ENCODE peak calls at places on chromosomes 11 and 22, in nine cellular contexts. One of them, this sample, is unnamed.

GRCh38 chr11:67416416-67417335 is 1.2 kb downstream of the CARNS1 start:
- DNase-seq in A549: peak
- DNase-seq in GM12878: no peak
- DNase-seq in choroid plexus epithelial cell: peak
- DNase-seq in AG09309: no peak
- DNase-seq in type B pancreatic cell: no peak
- DNase-seq in epithelial cell of proximal tubule: no peak
- DNase-seq in lower leg skin: no peak
- DNase-seq in transverse colon: no peak
- DNase-seq in this sample: no peak

GRCh38 chr22:47718337-47718736 is 955.9 kb downstream of the TBC1D22A start:
- DNase-seq in type B pancreatic cell: no peak
- DNase-seq in A549: no peak
- DNase-seq in GM12878: no peak
- DNase-seq in choroid plexus epithelial cell: no peak
- DNase-seq in AG09309: no peak
- DNase-seq in transverse colon: no peak
- DNase-seq in lower leg skin: no peak
- DNase-seq in epithelial cell of proximal tubule: no peak
- DNase-seq in this sample: no peak

GRCh38 chr11:3090096-3090901 is 33.1 kb upstream of the CARS1 start:
- DNase-seq in GM12878: no peak
- DNase-seq in epithelial cell of proximal tubule: no peak
- DNase-seq in AG09309: no peak
- DNase-seq in type B pancreatic cell: no peak
- DNase-seq in A549: no peak
- DNase-seq in lower leg skin: peak
- DNase-seq in transverse colon: no peak
- DNase-seq in choroid plexus epithelial cell: no peak
- DNase-seq in this sample: no peak

GRCh38 chr11:65430406-65431217 is 8.0 kb downstream of the NEAT1 start:
- DNase-seq in type B pancreatic cell: no peak
- DNase-seq in transverse colon: peak
- DNase-seq in AG09309: peak
- DNase-seq in choroid plexus epithelial cell: peak
- DNase-seq in GM12878: no peak
- DNase-seq in lower leg skin: peak
- DNase-seq in epithelial cell of proximal tubule: no peak
- DNase-seq in A549: peak
- DNase-seq in this sample: no peak

GRCh38 chr11:8059571-8060011 is 21.4 kb upstream of the TUB start:
- DNase-seq in transverse colon: no peak
- DNase-seq in GM12878: no peak
- DNase-seq in choroid plexus epithelial cell: no peak
- DNase-seq in epithelial cell of proximal tubule: no peak
- DNase-seq in type B pancreatic cell: no peak
- DNase-seq in A549: no peak
- DNase-seq in AG09309: no peak
- DNase-seq in lower leg skin: peak
- DNase-seq in this sample: no peak

GRCh38 chr11:78080818-78081495 is 1.3 kb upstream of the NDUFC2 start:
- DNase-seq in epithelial cell of proximal tubule: no peak
- DNase-seq in choroid plexus epithelial cell: peak
- DNase-seq in lower leg skin: no peak
- DNase-seq in type B pancreatic cell: no peak
- DNase-seq in A549: no peak
- DNase-seq in GM12878: no peak
- DNase-seq in transverse colon: no peak
- DNase-seq in AG09309: peak
- DNase-seq in this sample: no peak

GRCh38 chr22:45877651-45878050 is 99.3 kb downstream of the WNT7B start:
- DNase-seq in type B pancreatic cell: peak
- DNase-seq in GM12878: no peak
- DNase-seq in lower leg skin: peak
- DNase-seq in AG09309: no peak
- DNase-seq in transverse colon: no peak
- DNase-seq in epithelial cell of proximal tubule: no peak
- DNase-seq in A549: no peak
- DNase-seq in choroid plexus epithelial cell: no peak
- DNase-seq in this sample: no peak

GRCh38 chr11:72996959-72997358 is 145.2 kb downstream of the FCHSD2 start:
- DNase-seq in choroid plexus epithelial cell: no peak
- DNase-seq in AG09309: no peak
- DNase-seq in lower leg skin: no peak
- DNase-seq in A549: no peak
- DNase-seq in GM12878: no peak
- DNase-seq in epithelial cell of proximal tubule: no peak
- DNase-seq in transverse colon: no peak
- DNase-seq in type B pancreatic cell: no peak
- DNase-seq in this sample: no peak

GRCh38 chr11:129270471-129270870 is 78.3 kb upstream of the ARHGAP32 start:
- DNase-seq in AG09309: no peak
- DNase-seq in lower leg skin: no peak
- DNase-seq in epithelial cell of proximal tubule: no peak
- DNase-seq in type B pancreatic cell: no peak
- DNase-seq in A549: no peak
- DNase-seq in transverse colon: no peak
- DNase-seq in GM12878: no peak
- DNase-seq in choroid plexus epithelial cell: no peak
- DNase-seq in this sample: no peak

GRCh38 chr22:20111045-20111688 is 4.7 kb upstream of the RANBP1 start:
- DNase-seq in epithelial cell of proximal tubule: no peak
- DNase-seq in AG09309: no peak
- DNase-seq in choroid plexus epithelial cell: peak
- DNase-seq in A549: peak
- DNase-seq in transverse colon: no peak
- DNase-seq in GM12878: no peak
- DNase-seq in type B pancreatic cell: no peak
- DNase-seq in lower leg skin: no peak
- DNase-seq in this sample: no peak

GRCh38 chr11:122180435-122180834 is 64.4 kb upstream of the BLID start:
- DNase-seq in epithelial cell of proximal tubule: no peak
- DNase-seq in transverse colon: no peak
- DNase-seq in choroid plexus epithelial cell: peak
- DNase-seq in A549: peak
- DNase-seq in lower leg skin: no peak
- DNase-seq in AG09309: peak
- DNase-seq in GM12878: no peak
- DNase-seq in type B pancreatic cell: no peak
- DNase-seq in this sample: no peak

GRCh38 chr11:11425806-11426205 is 72.8 kb upstream of the CSNK2A3 start:
- DNase-seq in A549: no peak
- DNase-seq in type B pancreatic cell: no peak
- DNase-seq in epithelial cell of proximal tubule: no peak
- DNase-seq in choroid plexus epithelial cell: no peak
- DNase-seq in GM12878: no peak
- DNase-seq in AG09309: no peak
- DNase-seq in lower leg skin: no peak
- DNase-seq in transverse colon: no peak
- DNase-seq in this sample: no peak

GRCh38 chr11:20127671-20128527 is 32.4 kb downstream of the DBX1 start:
- DNase-seq in GM12878: no peak
- DNase-seq in epithelial cell of proximal tubule: no peak
- DNase-seq in A549: peak
- DNase-seq in AG09309: no peak
- DNase-seq in lower leg skin: peak
- DNase-seq in transverse colon: peak
- DNase-seq in type B pancreatic cell: peak
- DNase-seq in choroid plexus epithelial cell: peak
- DNase-seq in this sample: peak

GRCh38 chr11:65478411-65479183 is 20.2 kb upstream of the MALAT1 start:
- DNase-seq in GM12878: no peak
- DNase-seq in A549: no peak
- DNase-seq in transverse colon: peak
- DNase-seq in epithelial cell of proximal tubule: no peak
- DNase-seq in AG09309: no peak
- DNase-seq in type B pancreatic cell: no peak
- DNase-seq in choroid plexus epithelial cell: peak
- DNase-seq in lower leg skin: peak
- DNase-seq in this sample: no peak

GRCh38 chr22:19998232-19998951 is 18.2 kb downstream of the ARVCF start:
- DNase-seq in epithelial cell of proximal tubule: no peak
- DNase-seq in transverse colon: no peak
- DNase-seq in GM12878: no peak
- DNase-seq in type B pancreatic cell: no peak
- DNase-seq in A549: no peak
- DNase-seq in AG09309: no peak
- DNase-seq in choroid plexus epithelial cell: peak
- DNase-seq in lower leg skin: no peak
- DNase-seq in this sample: no peak

GRCh38 chr11:134951305-134951700 is 539.3 kb upstream of the B3GAT1 start:
- DNase-seq in transverse colon: no peak
- DNase-seq in type B pancreatic cell: no peak
- DNase-seq in AG09309: peak
- DNase-seq in lower leg skin: peak
- DNase-seq in choroid plexus epithelial cell: peak
- DNase-seq in epithelial cell of proximal tubule: no peak
- DNase-seq in GM12878: no peak
- DNase-seq in A549: no peak
- DNase-seq in this sample: no peak

GRCh38 chr11:12165237-12165875 is 55.0 kb downstream of the MICAL2 start:
- DNase-seq in AG09309: no peak
- DNase-seq in epithelial cell of proximal tubule: no peak
- DNase-seq in A549: no peak
- DNase-seq in lower leg skin: peak
- DNase-seq in type B pancreatic cell: no peak
- DNase-seq in transverse colon: no peak
- DNase-seq in GM12878: no peak
- DNase-seq in choroid plexus epithelial cell: no peak
- DNase-seq in this sample: no peak

GRCh38 chr11:111422494-111423249 is 43.6 kb upstream of the POU2AF1 start:
- DNase-seq in type B pancreatic cell: no peak
- DNase-seq in lower leg skin: peak
- DNase-seq in GM12878: no peak
- DNase-seq in transverse colon: peak
- DNase-seq in epithelial cell of proximal tubule: no peak
- DNase-seq in A549: peak
- DNase-seq in AG09309: no peak
- DNase-seq in choroid plexus epithelial cell: peak
- DNase-seq in this sample: no peak
- TF ChIP-seq CTCF in type B pancreatic cell: peak
- TF ChIP-seq CTCF in lower leg skin: peak
- TF ChIP-seq CTCF in GM12878: peak
- TF ChIP-seq CTCF in transverse colon: peak
- TF ChIP-seq CTCF in epithelial cell of proximal tubule: peak
- TF ChIP-seq CTCF in A549: peak
- TF ChIP-seq CTCF in AG09309: peak
- TF ChIP-seq CTCF in choroid plexus epithelial cell: peak
- TF ChIP-seq CTCF in this sample: peak

GRCh38 chr22:22855617-22856308 is 31.9 kb upstream of the IGLL5 start:
- DNase-seq in choroid plexus epithelial cell: peak
- DNase-seq in transverse colon: peak
- DNase-seq in AG09309: no peak
- DNase-seq in type B pancreatic cell: no peak
- DNase-seq in A549: no peak
- DNase-seq in GM12878: no peak
- DNase-seq in epithelial cell of proximal tubule: no peak
- DNase-seq in lower leg skin: no peak
- DNase-seq in this sample: no peak
- TF ChIP-seq CTCF in choroid plexus epithelial cell: peak
- TF ChIP-seq CTCF in transverse colon: peak
- TF ChIP-seq CTCF in AG09309: peak
- TF ChIP-seq CTCF in type B pancreatic cell: peak
- TF ChIP-seq CTCF in A549: peak
- TF ChIP-seq CTCF in GM12878: peak
- TF ChIP-seq CTCF in epithelial cell of proximal tubule: peak
- TF ChIP-seq CTCF in lower leg skin: no peak
- TF ChIP-seq CTCF in this sample: no peak

DNA sequence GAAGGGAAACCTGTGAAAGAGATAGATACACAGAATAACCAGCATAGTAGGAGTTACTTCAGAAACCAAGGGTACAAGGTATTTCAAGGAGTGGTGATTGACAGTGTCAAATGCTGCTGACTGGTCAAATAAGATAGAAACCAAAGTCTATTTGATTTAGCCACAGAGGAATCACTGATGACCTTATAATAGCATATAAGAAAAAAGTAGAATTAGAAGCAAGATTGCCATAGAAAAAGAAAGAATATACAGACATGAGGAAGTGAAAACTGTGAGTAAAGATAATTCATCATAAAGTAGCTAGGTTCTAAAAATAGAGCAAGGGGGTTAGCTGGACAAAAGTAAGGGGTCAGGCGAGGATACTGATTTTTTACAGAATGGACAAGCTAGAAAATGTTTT is 14.2 kb downstream of the ZBTB44 start:
- DNase-seq in type B pancreatic cell: no peak
- DNase-seq in AG09309: no peak
- DNase-seq in lower leg skin: no peak
- DNase-seq in GM12878: no peak
- DNase-seq in epithelial cell of proximal tubule: no peak
- DNase-seq in A549: no peak
- DNase-seq in choroid plexus epithelial cell: no peak
- DNase-seq in transverse colon: no peak
- DNase-seq in this sample: no peak
- TF ChIP-seq CTCF in type B pancreatic cell: no peak
- TF ChIP-seq CTCF in AG09309: no peak
- TF ChIP-seq CTCF in lower leg skin: no peak
- TF ChIP-seq CTCF in GM12878: no peak
- TF ChIP-seq CTCF in epithelial cell of proximal tubule: no peak
- TF ChIP-seq CTCF in A549: no peak
- TF ChIP-seq CTCF in choroid plexus epithelial cell: no peak
- TF ChIP-seq CTCF in transverse colon: no peak
- TF ChIP-seq CTCF in this sample: no peak

GRCh38 chr11:9760180-9760550 is 96.3 kb downstream of the SWAP70 start:
- DNase-seq in lower leg skin: peak
- DNase-seq in AG09309: peak
- DNase-seq in type B pancreatic cell: no peak
- DNase-seq in choroid plexus epithelial cell: peak
- DNase-seq in epithelial cell of proximal tubule: peak
- DNase-seq in GM12878: no peak
- DNase-seq in A549: no peak
- DNase-seq in transverse colon: peak
- DNase-seq in this sample: no peak

GRCh38 chr11:9757809-9758675 is 94.2 kb downstream of the SWAP70 start:
- DNase-seq in epithelial cell of proximal tubule: no peak
- DNase-seq in lower leg skin: peak
- DNase-seq in choroid plexus epithelial cell: peak
- DNase-seq in transverse colon: peak
- DNase-seq in type B pancreatic cell: peak
- DNase-seq in A549: peak
- DNase-seq in AG09309: no peak
- DNase-seq in GM12878: no peak
- DNase-seq in this sample: peak

GRCh38 chr11:9759519-9760179 is 95.8 kb downstream of the SWAP70 start:
- DNase-seq in type B pancreatic cell: no peak
- DNase-seq in A549: peak
- DNase-seq in lower leg skin: peak
- DNase-seq in epithelial cell of proximal tubule: peak
- DNase-seq in choroid plexus epithelial cell: peak
- DNase-seq in transverse colon: peak
- DNase-seq in AG09309: peak
- DNase-seq in GM12878: peak
- DNase-seq in this sample: no peak

GRCh38 chr11:9756878-9757277 is 93.0 kb downstream of the SWAP70 start:
- DNase-seq in transverse colon: no peak
- DNase-seq in A549: no peak
- DNase-seq in lower leg skin: no peak
- DNase-seq in GM12878: no peak
- DNase-seq in epithelial cell of proximal tubule: no peak
- DNase-seq in choroid plexus epithelial cell: no peak
- DNase-seq in type B pancreatic cell: no peak
- DNase-seq in AG09309: no peak
- DNase-seq in this sample: no peak

GRCh38 chr11:9758676-9759518 is 95.0 kb downstream of the SWAP70 start:
- DNase-seq in choroid plexus epithelial cell: peak
- DNase-seq in GM12878: no peak
- DNase-seq in epithelial cell of proximal tubule: no peak
- DNase-seq in transverse colon: peak
- DNase-seq in A549: peak
- DNase-seq in lower leg skin: peak
- DNase-seq in type B pancreatic cell: no peak
- DNase-seq in AG09309: no peak
- DNase-seq in this sample: peak
- TF ChIP-seq CTCF in choroid plexus epithelial cell: peak
- TF ChIP-seq CTCF in GM12878: no peak
- TF ChIP-seq CTCF in epithelial cell of proximal tubule: no peak
- TF ChIP-seq CTCF in transverse colon: no peak
- TF ChIP-seq CTCF in A549: no peak
- TF ChIP-seq CTCF in lower leg skin: no peak
- TF ChIP-seq CTCF in type B pancreatic cell: no peak
- TF ChIP-seq CTCF in AG09309: peak
- TF ChIP-seq CTCF in this sample: no peak